ENCODE peak calls at places on chromosomes 4 and X, in eight cellular contexts. K is pancreas, W is thoracic aorta, V is SJSA1, I is neuronal stem cell, H is MM.1S, P is fibroblast of lung, O is stomach. R is an unnamed sample. For H3K4me1 and H3K27me3, the result is how much of the 10 kb centered on the place peaks cover.

GRCh38 chrX:22534643-22535042 is 261.9 kb downstream of the CBLL2 start:
- DNase-seq in K (no peak), H (no peak), I (no peak), W (peak), P (peak), O (no peak), V (peak), R (peak)

GRCh38 chrX:50067435-50068292 is 133.1 kb downstream of the AKAP4 start:
- DNase-seq in I (peak), W (peak), H (no peak), K (peak), V (no peak), P (peak), O (no peak), R (no peak)

GRCh38 chr4:15656038-15656470 is 897 bp upstream of the FBXL5 start:
- DNase-seq in K (peak), O (no peak), I (peak), P (no peak), W (no peak), V (no peak), H (no peak), R (no peak)

GRCh38 chrX:28189011-28189410 is 207.8 kb upstream of the DCAF8L1 start:
- DNase-seq in K (no peak), P (peak), H (no peak), V (no peak), W (no peak), I (no peak), O (no peak), R (no peak)

GRCh38 chr4:86855572-86855971 is 6.4 kb upstream of the SLC10A6 start:
- DNase-seq in P (no peak), K (no peak), V (no peak), W (no peak), I (no peak), H (no peak), O (no peak), R (no peak)

GRCh38 chr4:20192754-20193521 is 58.8 kb upstream of the SLIT2 start:
- DNase-seq in H (peak), I (no peak), K (no peak), P (peak), V (peak), W (no peak), O (no peak), R (no peak)

GRCh38 chr4:120009731-120010130 is 56.9 kb downstream of the MAD2L1 start:
- DNase-seq in H (no peak), W (no peak), P (peak), V (no peak), I (no peak), K (no peak), O (no peak), R (no peak)

GRCh38 chr4:92198711-92199110 is 105.1 kb upstream of the GRID2 start:
- DNase-seq in I (no peak), O (no peak), W (no peak), H (no peak), V (no peak), K (no peak), P (peak), R (no peak)

GRCh38 chrX:13000311-13000811 is 25.5 kb downstream of the TMSB4X start:
- DNase-seq in K (no peak), P (no peak), V (no peak), O (no peak), I (no peak), W (no peak), H (peak), R (no peak)

GRCh38 chr4:8239661-8240060 is 29.9 kb upstream of the HTRA3 start:
- DNase-seq in W (no peak), O (no peak), V (no peak), K (no peak), P (no peak), I (no peak), H (no peak), R (no peak)

DNA sequence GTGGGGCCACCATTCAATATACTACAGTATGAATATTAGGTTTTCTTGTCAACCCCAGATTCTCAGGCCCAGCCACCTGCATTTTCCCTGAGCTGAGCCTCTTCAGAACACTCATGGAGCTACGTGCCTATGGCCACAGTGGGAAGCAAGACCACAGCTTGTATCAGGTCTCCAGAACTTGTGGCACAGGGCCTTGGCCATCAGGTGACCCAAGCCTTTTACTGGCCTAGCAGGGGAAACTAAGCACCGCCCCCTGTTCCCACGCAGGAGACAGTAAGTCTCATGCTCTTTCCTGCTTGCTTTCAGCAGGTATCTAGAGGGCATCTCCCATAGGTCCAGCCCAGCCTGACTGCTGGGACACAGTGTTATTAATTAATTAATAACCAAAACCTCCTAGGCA is 138.4 kb upstream of the MAMLD1 start:
- DNase-seq in I (no peak), O (no peak), K (no peak), P (no peak), H (no peak), W (no peak), V (no peak), R (no peak)
- H3K4me1 ChIP-seq in I (under half), O (under half), K (under half), P (under half), H (under half), W (under half), V (under half), R (under half)

GRCh38 chrX:85955510-85955909 is 91.8 kb downstream of the CHM start:
- DNase-seq in W (no peak), I (no peak), O (no peak), V (no peak), P (no peak), H (no peak), K (no peak), R (no peak)
- H3K27me3 ChIP-seq in W (under half), I (under half), O (under half), V (under half), P (under half), H (under half), K (under half), R (under half)

GRCh38 chr4:144649646-144650045 is 3.7 kb downstream of the HHIP start:
- DNase-seq in K (no peak), I (no peak), P (no peak), O (no peak), H (no peak), W (no peak), V (no peak), R (no peak)
- H3K4me3 ChIP-seq in K (no peak), I (no peak), P (peak), O (no peak), H (no peak), W (no peak), V (no peak), R (no peak)

GRCh38 chrX:74248889-74249288 is 55.1 kb upstream of the ZCCHC13 start:
- DNase-seq in V (peak), P (peak), W (no peak), I (no peak), H (no peak), O (no peak), K (no peak), R (peak)
- H3K4me1 ChIP-seq in V (under half), P (under half), W (under half), I (under half), H (under half), O (under half), K (under half), R (under half)

DNA sequence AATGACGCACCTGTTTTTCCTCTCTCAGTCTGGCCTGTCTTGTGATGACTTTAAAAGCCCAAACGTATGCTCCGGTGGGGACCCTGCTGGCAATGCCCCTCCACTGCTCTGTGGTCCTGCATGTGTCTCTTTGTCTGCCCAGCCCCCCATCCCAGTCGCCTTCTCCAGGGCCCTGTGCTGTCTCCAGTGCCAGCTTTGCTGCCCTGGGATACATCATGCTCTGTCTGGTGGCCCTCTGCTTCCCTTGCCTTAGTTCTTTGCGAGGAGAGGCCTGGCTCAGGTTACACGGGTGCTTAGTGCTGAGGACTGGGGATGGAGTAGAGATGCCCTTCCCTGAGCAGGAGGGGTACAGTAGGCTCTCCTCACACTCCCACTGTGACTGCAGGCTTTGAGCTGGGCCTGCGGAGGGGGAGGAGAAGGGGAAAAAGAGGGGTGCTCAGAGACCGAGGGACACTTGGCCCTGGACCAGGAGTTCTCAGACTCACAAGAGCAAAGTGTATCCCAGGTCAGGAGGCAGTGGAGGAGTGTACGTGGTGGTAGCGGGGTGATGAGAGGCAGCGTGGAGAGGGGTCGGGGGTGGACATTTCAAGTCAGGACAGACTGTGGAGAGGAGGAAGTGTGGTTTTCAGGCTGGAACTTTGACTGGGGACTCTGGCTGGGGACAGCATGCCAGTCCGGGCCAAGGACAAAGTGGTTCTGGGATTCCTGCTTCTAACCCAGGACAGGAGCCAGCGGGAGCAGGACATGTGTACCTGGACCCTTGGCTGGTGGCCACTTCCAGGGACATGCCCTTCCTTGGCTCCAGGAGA is 2.8 kb downstream of the APLN start:
- DNase-seq in O (peak), P (no peak), V (no peak), W (no peak), K (no peak), H (no peak), I (no peak), R (peak)
- H3K27me3 ChIP-seq in O (under half), P (under half), V (under half), W (under half), K (under half), H (under half), I (under half), R (under half)

GRCh38 chr4:146633471-146633800 is 5.3 kb upstream of the POU4F2 start:
- DNase-seq in H (no peak), W (no peak), O (no peak), P (no peak), K (no peak), I (no peak), V (no peak), R (no peak)

GRCh38 chr4:146637853-146638800 is 566 bp upstream of the POU4F2 start:
- DNase-seq in O (no peak), H (no peak), V (no peak), W (no peak), K (no peak), I (no peak), P (no peak), R (no peak)

GRCh38 chr4:146638801-146639351 is at the start of gene POU4F2:
- DNase-seq in V (no peak), I (no peak), O (no peak), P (no peak), K (no peak), H (no peak), W (no peak), R (no peak)

GRCh38 chr4:146634825-146635224 is 3.9 kb upstream of the POU4F2 start:
- DNase-seq in P (no peak), H (no peak), O (no peak), I (no peak), W (no peak), K (no peak), V (no peak), R (no peak)

GRCh38 chr4:146632770-146633470 is 5.8 kb upstream of the POU4F2 start:
- DNase-seq in O (no peak), P (no peak), V (no peak), H (no peak), W (no peak), I (no peak), K (no peak), R (no peak)
- H3K4me3 ChIP-seq in O (no peak), P (no peak), V (no peak), H (no peak), W (no peak), I (no peak), K (no peak), R (no peak)

GRCh38 chr4:142355417-142355930 is 490.6 kb downstream of the INPP4B start:
- DNase-seq in H (no peak), V (no peak), P (no peak), K (no peak), I (no peak), W (no peak), O (no peak), R (no peak)
- H3K4me1 ChIP-seq in H (under half), V (under half), P (under half), K (under half), I (under half), W (under half), O (under half), R (half or more)

GRCh38 chrX:111503594-111503993 is 7.9 kb upstream of the SERTM2 start:
- DNase-seq in P (no peak), K (no peak), V (no peak), I (no peak), O (no peak), W (no peak), H (no peak), R (no peak)

GRCh38 chrX:111507931-111508330 is 3.5 kb upstream of the SERTM2 start:
- DNase-seq in I (no peak), P (no peak), H (no peak), O (no peak), V (no peak), W (no peak), K (no peak), R (no peak)

GRCh38 chrX:111505783-111506182 is 5.7 kb upstream of the SERTM2 start:
- DNase-seq in I (no peak), K (no peak), H (no peak), W (no peak), O (no peak), V (no peak), P (no peak), R (no peak)

GRCh38 chrX:111504941-111505340 is 6.5 kb upstream of the SERTM2 start:
- DNase-seq in I (no peak), H (no peak), V (no peak), O (no peak), W (no peak), K (no peak), P (no peak), R (no peak)

DNA sequence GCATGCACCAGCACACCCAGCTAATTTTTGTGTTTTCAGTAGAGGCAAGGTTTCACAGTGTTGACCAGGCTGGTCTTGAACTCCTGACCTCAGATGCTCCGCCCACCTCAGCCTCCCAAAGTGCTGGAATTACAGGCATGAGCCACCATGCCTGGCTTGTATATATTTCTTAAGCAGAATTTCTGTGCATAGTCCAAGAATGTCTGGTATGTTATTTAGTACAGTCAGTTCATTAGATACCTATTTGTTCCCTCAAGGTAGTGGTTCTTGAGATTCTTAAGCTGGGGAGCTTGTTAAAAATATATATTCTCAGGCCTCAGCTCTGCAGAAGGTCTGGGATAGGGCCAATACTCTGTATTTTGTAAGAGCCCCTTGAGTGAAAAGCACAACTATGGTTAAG is 4.6 kb upstream of the SERTM2 start:
- DNase-seq in V (no peak), W (no peak), I (no peak), P (no peak), O (no peak), H (no peak), K (no peak), R (no peak)
- H3K27me3 ChIP-seq in V (under half), W (under half), I (under half), P (under half), O (under half), H (under half), K (under half), R (under half)

GRCh38 chr4:2413821-2414610 is 4.4 kb downstream of the ZFYVE28 start:
- DNase-seq in O (peak), K (no peak), W (no peak), V (no peak), H (peak), P (no peak), I (no peak), R (no peak)
- H3K4me3 ChIP-seq in O (no peak), K (no peak), W (peak), V (no peak), H (peak), P (no peak), I (no peak), R (peak)

R was measured in left ventricle myocardium inferior.